ENCODE peak calls at places on chromosomes 2 and 18, in ten cellular contexts. N is H7; M is activated T-helper 1 cell treated with anti-CD3 and anti-CD28 coated beads, Interleukin-2, amount 50 U/mL, for 16 hours; T is NCI-H345; H is stimulated activated CD8-positive, alpha-beta memory T cell treated with anti-CD3 and anti-CD28 coated beads, Interleukin-15, amount 100 ng/mL, for 48 hours; O is H54; U is left ventricle myocardium superior; F is AG08396; J is NCI-H1092 treated with DMSO at 0.1 percent for 48 hours; A is PC-3. Y is an unnamed sample.

GRCh38 chr2:95386031-95386430 is 16.5 kb upstream of the FAHD2A start:
- DNase-seq in A (no peak), T (no peak), F (no peak), H (no peak), M (no peak), J (no peak), N (no peak), U (no peak), O (no peak), Y (peak; percentile 48)

GRCh38 chr2:147575106-147575505 is 269.7 kb upstream of the ACVR2A start:
- DNase-seq in A (no peak), M (no peak), N (no peak), T (no peak), F (no peak), O (no peak), U (no peak), J (no peak), H (no peak), Y (no peak)

GRCh38 chr2:127454595-127455565 is 36.7 kb downstream of the PROC start:
- DNase-seq in J (no peak), O (no peak), F (no peak), A (peak; percentile 49), T (no peak), U (no peak), H (no peak), N (no peak), M (no peak), Y (no peak)

GRCh38 chr18:38923136-38923535 is 1357.5 kb upstream of the CELF4 start:
- DNase-seq in U (no peak), M (no peak), T (peak; percentile 7), J (no peak), F (no peak), O (no peak), N (no peak), H (no peak), A (no peak), Y (no peak)

GRCh38 chr2:39725401-39725800 is 53.7 kb downstream of the THUMPD2 start:
- DNase-seq in J (no peak), F (no peak), H (no peak), O (no peak), A (peak; percentile 50), N (no peak), M (no peak), T (no peak), U (no peak), Y (no peak)

GRCh38 chr2:71683070-71683469 is 229.7 kb downstream of the DYSF start:
- DNase-seq in U (peak; percentile 10), H (no peak), M (no peak), O (no peak), A (no peak), T (peak; percentile 81), F (no peak), J (no peak), N (no peak), Y (no peak)

GRCh38 chr2:219722276-219722883 is 95.0 kb downstream of the SLC4A3 start:
- DNase-seq in J (no peak), A (peak; percentile 30), F (no peak), H (no peak), O (no peak), M (no peak), U (no peak), T (no peak), N (no peak), Y (no peak)

GRCh38 chr2:120600786-120601185 is 134.9 kb upstream of the GLI2 start:
- DNase-seq in J (no peak), T (no peak), H (no peak), U (no peak), N (no peak), F (no peak), A (no peak), O (no peak), M (no peak), Y (no peak)

GRCh38 chr18:63505566-63506335 is 29.0 kb downstream of the SERPINB5 start:
- DNase-seq in H (no peak), M (no peak), J (no peak), N (peak; percentile 40), A (peak; percentile 75), F (peak; percentile 21), O (peak; percentile 9), T (no peak), U (no peak), Y (no peak)

GRCh38 chr2:46053502-46054094 is 243.6 kb upstream of the EPAS1 start:
- DNase-seq in O (no peak), A (no peak), H (no peak), M (no peak), F (no peak), U (no peak), T (no peak), J (no peak), N (no peak), Y (no peak)

GRCh38 chr2:157182204-157182709 is 75.2 kb upstream of the GALNT5 start:
- DNase-seq in N (no peak), T (no peak), H (no peak), U (no peak), A (no peak), O (no peak), F (no peak), J (no peak), M (no peak), Y (no peak)

GRCh38 chr2:400988-401679 is 113.2 kb upstream of the ALKAL2 start:
- DNase-seq in O (no peak), U (no peak), M (no peak), N (peak; percentile 69), H (no peak), A (no peak), J (no peak), F (no peak), T (peak; percentile 39), Y (no peak)

GRCh38 chr2:120307482-120307881 is 38.5 kb upstream of the INHBB start:
- DNase-seq in U (no peak), H (no peak), T (no peak), A (no peak), O (no peak), F (no peak), J (no peak), M (no peak), N (no peak), Y (no peak)

GRCh38 chr2:110106642-110107041 is 9.0 kb downstream of the MALL start:
- DNase-seq in O (no peak), U (no peak), N (no peak), F (no peak), H (no peak), J (no peak), M (no peak), T (no peak), A (peak; percentile 82), Y (no peak)

GRCh38 chr2:10591207-10591606 is 98.6 kb downstream of the NOL10 start:
- DNase-seq in N (no peak), J (no peak), U (no peak), O (no peak), T (no peak), A (no peak), H (no peak), M (no peak), F (no peak), Y (no peak)

GRCh38 chr2:115833196-115833595 is 1390.8 kb downstream of the DPP10 start:
- DNase-seq in H (no peak), N (no peak), M (no peak), A (no peak), F (no peak), J (no peak), O (no peak), T (no peak), U (no peak), Y (no peak)

GRCh38 chr2:120847700-120848321 is 112.1 kb downstream of the GLI2 start:
- DNase-seq in J (peak; percentile 59), U (peak; percentile 22), M (no peak), H (no peak), F (no peak), A (no peak), O (no peak), T (peak; percentile 95), N (no peak), Y (no peak)

GRCh38 chr2:221488134-221488807 is 83.8 kb downstream of the EPHA4 start:
- DNase-seq in M (no peak), A (no peak), F (no peak), N (no peak), H (no peak), O (no peak), J (peak; percentile 51), U (no peak), T (no peak), Y (no peak)

GRCh38 chr2:3169106-3169870 is 208.3 kb downstream of the EIPR1 start:
- DNase-seq in O (peak; percentile 70), J (no peak), M (no peak), N (peak; percentile 50), F (peak; percentile 78), U (no peak), H (no peak), T (no peak), A (peak; percentile 59), Y (no peak)

GRCh38 chr2:224722250-224722649 is 6.1 kb upstream of the CCDC195 start:
- DNase-seq in H (no peak), J (no peak), O (no peak), T (no peak), N (no peak), F (peak; percentile 13), M (no peak), A (no peak), U (no peak), Y (no peak)

GRCh38 chr2:7497223-7497622 is 580.0 kb downstream of the RNF144A start:
- DNase-seq in M (no peak), F (no peak), H (no peak), O (no peak), T (no peak), N (peak; percentile 3), J (no peak), U (no peak), A (no peak), Y (no peak)

GRCh38 chr2:26316041-26316440 is 29.9 kb upstream of the SELENOI start:
- DNase-seq in J (no peak), H (no peak), T (no peak), N (peak; percentile 65), O (no peak), F (no peak), A (peak; percentile 46), M (no peak), U (no peak), Y (no peak)

GRCh38 chr2:8546319-8547283 is 135.3 kb upstream of the ID2 start:
- DNase-seq in M (no peak), A (no peak), N (no peak), U (no peak), J (no peak), T (no peak), F (no peak), H (no peak), O (no peak), Y (no peak)

GRCh38 chr2:109185338-109185737 is 56.3 kb downstream of the SH3RF3 start:
- DNase-seq in A (no peak), T (no peak), J (no peak), M (no peak), U (peak; percentile 63), H (no peak), O (no peak), N (no peak), F (peak; percentile 77), Y (no peak)

GRCh38 chr2:140600116-140600515 is 1530.7 kb downstream of the LRP1B start:
- DNase-seq in N (no peak), F (no peak), T (no peak), U (no peak), J (no peak), A (peak; percentile 71), H (no peak), M (no peak), O (peak; percentile 12), Y (no peak)

GRCh38 chr2:46325178-46325928 is 28.1 kb downstream of the EPAS1 start:
- DNase-seq in O (no peak), N (no peak), F (no peak), A (no peak), U (no peak), J (no peak), T (no peak), H (no peak), M (no peak), Y (no peak)

GRCh38 chr2:226118471-226119429 is 680.9 kb downstream of the IRS1 start:
- DNase-seq in M (no peak), F (peak; percentile 44), H (no peak), U (peak; percentile 16), O (no peak), N (no peak), J (no peak), A (peak; percentile 92), T (no peak), Y (no peak)

GRCh38 chr2:101162561-101163330 is 11.6 kb upstream of the TBC1D8 start:
- DNase-seq in J (no peak), A (no peak), T (no peak), F (no peak), M (no peak), H (no peak), U (no peak), N (peak; percentile 60), O (no peak), Y (no peak)